ENCODE peak calls at places on chromosomes 1 and 21, in five cellular contexts. One of them, this sample, is unnamed.

GRCh38 chr1:77288275-77288674 is 6.5 kb downstream of the AK5 start:
- DNase-seq in T-cell: no peak
- DNase-seq in EL: peak
- DNase-seq in AG08395: no peak
- DNase-seq in activated CD4-positive, alpha-beta T cell treated with anti-CD3 and anti-CD28 coated beads for 1 hour: no peak
- DNase-seq in this sample: no peak

GRCh38 chr1:13774121-13774520 is 74.1 kb downstream of the PRDM2 start:
- DNase-seq in T-cell: no peak
- DNase-seq in EL: peak
- DNase-seq in AG08395: no peak
- DNase-seq in activated CD4-positive, alpha-beta T cell treated with anti-CD3 and anti-CD28 coated beads for 1 hour: no peak
- DNase-seq in this sample: no peak

GRCh38 chr1:201622824-201623223 is 83.9 kb downstream of the NAV1 start:
- DNase-seq in T-cell: no peak
- DNase-seq in EL: no peak
- DNase-seq in AG08395: no peak
- DNase-seq in activated CD4-positive, alpha-beta T cell treated with anti-CD3 and anti-CD28 coated beads for 1 hour: no peak
- DNase-seq in this sample: no peak

GRCh38 chr1:222009105-222009730 is 267.3 kb upstream of the DUSP10 start:
- DNase-seq in T-cell: peak
- DNase-seq in EL: no peak
- DNase-seq in AG08395: no peak
- DNase-seq in activated CD4-positive, alpha-beta T cell treated with anti-CD3 and anti-CD28 coated beads for 1 hour: no peak
- DNase-seq in this sample: no peak

GRCh38 chr1:221335161-221336101 is 406.5 kb downstream of the DUSP10 start:
- DNase-seq in T-cell: no peak
- DNase-seq in EL: peak
- DNase-seq in AG08395: peak
- DNase-seq in activated CD4-positive, alpha-beta T cell treated with anti-CD3 and anti-CD28 coated beads for 1 hour: no peak
- DNase-seq in this sample: no peak

GRCh38 chr1:114718661-114719423 is 2.3 kb upstream of the NRAS start:
- DNase-seq in T-cell: no peak
- DNase-seq in EL: peak
- DNase-seq in AG08395: no peak
- DNase-seq in activated CD4-positive, alpha-beta T cell treated with anti-CD3 and anti-CD28 coated beads for 1 hour: no peak
- DNase-seq in this sample: no peak

GRCh38 chr1:23472351-23473036 is 11.5 kb downstream of the ASAP3 start:
- DNase-seq in T-cell: no peak
- DNase-seq in EL: no peak
- DNase-seq in AG08395: no peak
- DNase-seq in activated CD4-positive, alpha-beta T cell treated with anti-CD3 and anti-CD28 coated beads for 1 hour: no peak
- DNase-seq in this sample: no peak

GRCh38 chr1:236608930-236609726 is 4.8 kb upstream of the HEATR1 start:
- DNase-seq in T-cell: no peak
- DNase-seq in EL: peak
- DNase-seq in AG08395: peak
- DNase-seq in activated CD4-positive, alpha-beta T cell treated with anti-CD3 and anti-CD28 coated beads for 1 hour: no peak
- DNase-seq in this sample: peak

GRCh38 chr1:38308780-38309179 is 262.2 kb upstream of the POU3F1 start:
- DNase-seq in T-cell: no peak
- DNase-seq in EL: no peak
- DNase-seq in AG08395: no peak
- DNase-seq in activated CD4-positive, alpha-beta T cell treated with anti-CD3 and anti-CD28 coated beads for 1 hour: no peak
- DNase-seq in this sample: no peak

GRCh38 chr1:210883821-210884220 is 250.1 kb downstream of the KCNH1 start:
- DNase-seq in T-cell: no peak
- DNase-seq in EL: peak
- DNase-seq in AG08395: peak
- DNase-seq in activated CD4-positive, alpha-beta T cell treated with anti-CD3 and anti-CD28 coated beads for 1 hour: no peak
- DNase-seq in this sample: no peak

GRCh38 chr1:230314142-230314470 is 112.0 kb downstream of the PGBD5 start:
- DNase-seq in T-cell: no peak
- DNase-seq in EL: no peak
- DNase-seq in AG08395: no peak
- DNase-seq in activated CD4-positive, alpha-beta T cell treated with anti-CD3 and anti-CD28 coated beads for 1 hour: no peak
- DNase-seq in this sample: no peak

GRCh38 chr21:42141643-42142042 is 70.5 kb downstream of the UMODL1 start:
- DNase-seq in T-cell: no peak
- DNase-seq in EL: no peak
- DNase-seq in AG08395: no peak
- DNase-seq in activated CD4-positive, alpha-beta T cell treated with anti-CD3 and anti-CD28 coated beads for 1 hour: no peak
- DNase-seq in this sample: no peak

GRCh38 chr1:25197235-25197930 is 34.9 kb downstream of the SYF2 start:
- DNase-seq in T-cell: no peak
- DNase-seq in EL: no peak
- DNase-seq in AG08395: no peak
- DNase-seq in activated CD4-positive, alpha-beta T cell treated with anti-CD3 and anti-CD28 coated beads for 1 hour: no peak
- DNase-seq in this sample: peak

GRCh38 chr1:17209446-17209845 is 4.5 kb downstream of the PADI1 start:
- DNase-seq in T-cell: no peak
- DNase-seq in EL: no peak
- DNase-seq in AG08395: no peak
- DNase-seq in activated CD4-positive, alpha-beta T cell treated with anti-CD3 and anti-CD28 coated beads for 1 hour: no peak
- DNase-seq in this sample: no peak

GRCh38 chr1:153404768-153405167 is 11.6 kb upstream of the S100A7A start:
- DNase-seq in T-cell: peak
- DNase-seq in EL: peak
- DNase-seq in AG08395: no peak
- DNase-seq in activated CD4-positive, alpha-beta T cell treated with anti-CD3 and anti-CD28 coated beads for 1 hour: peak
- DNase-seq in this sample: peak

GRCh38 chr21:46227811-46228344 is 696 bp downstream of the LSS start:
- DNase-seq in T-cell: no peak
- DNase-seq in EL: no peak
- DNase-seq in AG08395: no peak
- DNase-seq in activated CD4-positive, alpha-beta T cell treated with anti-CD3 and anti-CD28 coated beads for 1 hour: no peak
- DNase-seq in this sample: no peak

GRCh38 chr21:45427331-45428271 is 22.6 kb downstream of the COL18A1 start:
- DNase-seq in T-cell: no peak
- DNase-seq in EL: peak
- DNase-seq in AG08395: peak
- DNase-seq in activated CD4-positive, alpha-beta T cell treated with anti-CD3 and anti-CD28 coated beads for 1 hour: no peak
- DNase-seq in this sample: no peak

GRCh38 chr21:35328856-35329455 is 279.9 kb upstream of the RUNX1 start:
- DNase-seq in T-cell: no peak
- DNase-seq in EL: no peak
- DNase-seq in AG08395: no peak
- DNase-seq in activated CD4-positive, alpha-beta T cell treated with anti-CD3 and anti-CD28 coated beads for 1 hour: no peak
- DNase-seq in this sample: no peak

GRCh38 chr1:47536646-47537118 is 98.8 kb downstream of the FOXD2 start:
- DNase-seq in T-cell: no peak
- DNase-seq in EL: no peak
- DNase-seq in AG08395: no peak
- DNase-seq in activated CD4-positive, alpha-beta T cell treated with anti-CD3 and anti-CD28 coated beads for 1 hour: no peak
- DNase-seq in this sample: no peak

GRCh38 chr1:197144570-197145325 is 1.7 kb downstream of the ASPM start:
- DNase-seq in T-cell: no peak
- DNase-seq in EL: peak
- DNase-seq in AG08395: peak
- DNase-seq in activated CD4-positive, alpha-beta T cell treated with anti-CD3 and anti-CD28 coated beads for 1 hour: no peak
- DNase-seq in this sample: no peak

GRCh38 chr1:182676321-182676720 is 8.1 kb downstream of the RGS8 start:
- DNase-seq in T-cell: no peak
- DNase-seq in EL: no peak
- DNase-seq in AG08395: no peak
- DNase-seq in activated CD4-positive, alpha-beta T cell treated with anti-CD3 and anti-CD28 coated beads for 1 hour: no peak
- DNase-seq in this sample: no peak

GRCh38 chr1:216221260-216221700 is 202.0 kb downstream of the USH2A start:
- DNase-seq in T-cell: no peak
- DNase-seq in EL: peak
- DNase-seq in AG08395: peak
- DNase-seq in activated CD4-positive, alpha-beta T cell treated with anti-CD3 and anti-CD28 coated beads for 1 hour: no peak
- DNase-seq in this sample: peak

GRCh38 chr1:119799599-119800177 is 11.6 kb downstream of the REG4 start:
- DNase-seq in T-cell: peak
- DNase-seq in EL: no peak
- DNase-seq in AG08395: no peak
- DNase-seq in activated CD4-positive, alpha-beta T cell treated with anti-CD3 and anti-CD28 coated beads for 1 hour: no peak
- DNase-seq in this sample: no peak

GRCh38 chr1:30512922-30513265 is 210.5 kb downstream of the MATN1 start:
- DNase-seq in T-cell: no peak
- DNase-seq in EL: no peak
- DNase-seq in AG08395: no peak
- DNase-seq in activated CD4-positive, alpha-beta T cell treated with anti-CD3 and anti-CD28 coated beads for 1 hour: no peak
- DNase-seq in this sample: no peak

GRCh38 chr1:53549781-53550180 is 90.6 kb downstream of the DMRTB1 start:
- DNase-seq in T-cell: no peak
- DNase-seq in EL: no peak
- DNase-seq in AG08395: no peak
- DNase-seq in activated CD4-positive, alpha-beta T cell treated with anti-CD3 and anti-CD28 coated beads for 1 hour: no peak
- DNase-seq in this sample: no peak

GRCh38 chr1:12617511-12617900 is 504 bp downstream of the DHRS3 start:
- DNase-seq in T-cell: peak
- DNase-seq in EL: no peak
- DNase-seq in AG08395: no peak
- DNase-seq in activated CD4-positive, alpha-beta T cell treated with anti-CD3 and anti-CD28 coated beads for 1 hour: no peak
- DNase-seq in this sample: no peak

GRCh38 chr1:244050835-244051444 is at the start of gene ZBTB18:
- DNase-seq in T-cell: no peak
- DNase-seq in EL: peak
- DNase-seq in AG08395: peak
- DNase-seq in activated CD4-positive, alpha-beta T cell treated with anti-CD3 and anti-CD28 coated beads for 1 hour: no peak
- DNase-seq in this sample: peak

This sample was measured in WERI-Rb-1.